ENCODE peak calls at places on chromosomes 5 and 9, in nine cellular contexts. V, F, I, J, O, E, M, Z and K are unnamed samples.

GRCh38 chr5:142644640-142645361 is 41.1 kb downstream of the FGF1 start:
- DNase-seq in V (peak; percentile 80), F (peak; percentile 100), I (no peak), J (no peak), O (peak; percentile 98), E (peak; percentile 99), M (no peak), Z (peak; percentile 99), K (no peak)

GRCh38 chr5:159071382-159071781 is 28.3 kb downstream of the EBF1 start:
- DNase-seq in V (no peak), F (no peak), I (no peak), J (no peak), O (no peak), E (no peak), M (no peak), Z (no peak), K (no peak)

GRCh38 chr9:6758418-6759113 is 793 bp downstream of the KDM4C start:
- DNase-seq in V (peak; percentile 75), F (peak; percentile 32), I (peak; percentile 80), J (peak; percentile 30), O (peak; percentile 55), E (no peak), M (peak; percentile 56), Z (peak; percentile 41), K (peak; percentile 68)

GRCh38 chr9:86573886-86574285 is 219.7 kb upstream of the TUT7 start:
- DNase-seq in V (no peak), F (no peak), I (no peak), J (no peak), O (no peak), E (peak; percentile 82), M (no peak), Z (no peak), K (no peak)

GRCh38 chr5:73902327-73903051 is 276.5 kb downstream of the ARHGEF28 start:
- DNase-seq in V (peak; percentile 72), F (peak; percentile 59), I (peak; percentile 78), J (no peak), O (peak; percentile 81), E (peak; percentile 74), M (no peak), Z (peak; percentile 39), K (no peak)

GRCh38 chr9:5579881-5580280 is 49.0 kb upstream of the RIC1 start:
- DNase-seq in V (no peak), F (no peak), I (peak; percentile 39), J (no peak), O (no peak), E (no peak), M (no peak), Z (no peak), K (no peak)

GRCh38 chr5:138448481-138449398 is 9.9 kb downstream of the REEP2 start:
- DNase-seq in V (no peak), F (peak; percentile 37), I (peak; percentile 15), J (no peak), O (peak; percentile 52), E (peak; percentile 48), M (peak; percentile 12), Z (peak; percentile 44), K (no peak)

GRCh38 chr5:115813719-115814118 is 2.7 kb downstream of the CDO1 start:
- DNase-seq in V (no peak), F (peak; percentile 1), I (no peak), J (no peak), O (no peak), E (no peak), M (no peak), Z (no peak), K (no peak)

GRCh38 chr5:77995793-77996409 is 219.8 kb upstream of the TBCA start:
- DNase-seq in V (no peak), F (no peak), I (no peak), J (no peak), O (no peak), E (no peak), M (no peak), Z (no peak), K (no peak)

GRCh38 chr9:2597483-2597882 is 24.1 kb upstream of the VLDLR start:
- DNase-seq in V (no peak), F (no peak), I (no peak), J (no peak), O (peak; percentile 33), E (peak; percentile 11), M (no peak), Z (no peak), K (no peak)

GRCh38 chr5:138953370-138954256 is 78.5 kb upstream of the LRRTM2 start:
- DNase-seq in V (peak; percentile 67), F (peak; percentile 72), I (no peak), J (no peak), O (peak; percentile 86), E (peak; percentile 66), M (no peak), Z (no peak), K (peak; percentile 56)

GRCh38 chr5:140828402-140828737 is 610 bp downstream of the PCDHA6 start:
- DNase-seq in V (no peak), F (no peak), I (no peak), J (no peak), O (no peak), E (no peak), M (no peak), Z (no peak), K (peak; percentile 43)
- TF ChIP-seq CTCF in V (no peak), F (no peak), I (no peak), J (peak; percentile 37), O (no peak), E (no peak), M (no peak), Z (no peak), K (peak; percentile 5)

DNA sequence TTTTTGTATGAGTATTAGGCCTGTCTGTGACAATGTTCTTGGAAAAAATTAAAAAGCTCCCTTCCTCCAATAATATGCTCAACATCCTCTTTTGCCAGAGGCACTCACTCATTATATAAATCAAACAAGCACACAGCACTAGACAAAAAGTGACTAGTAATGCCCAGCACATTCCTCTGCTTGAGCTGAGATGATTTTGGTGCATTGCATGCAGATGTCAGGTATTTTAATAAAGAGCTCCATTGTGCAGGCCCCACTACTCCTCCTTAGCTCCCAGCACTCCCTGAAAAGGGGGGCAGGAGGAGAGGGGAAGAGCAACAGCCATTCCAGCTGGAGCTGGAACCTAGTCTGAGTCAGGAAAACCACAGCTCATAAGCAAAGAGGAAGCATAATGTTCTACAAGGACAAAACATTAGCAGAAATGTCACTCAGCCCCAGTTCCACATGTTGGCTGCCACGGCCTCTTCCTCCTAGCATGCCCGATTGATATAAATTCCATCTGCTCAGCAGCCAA is 348.5 kb downstream of the BNC2 start:
- DNase-seq in V (peak; percentile 10), F (peak; percentile 99), I (no peak), J (no peak), O (peak; percentile 79), E (peak; percentile 91), M (no peak), Z (peak; percentile 90), K (no peak)
- TF ChIP-seq CTCF in V (no peak), F (no peak), I (no peak), J (no peak), O (no peak), E (no peak), M (no peak), Z (no peak), K (no peak)

DNA sequence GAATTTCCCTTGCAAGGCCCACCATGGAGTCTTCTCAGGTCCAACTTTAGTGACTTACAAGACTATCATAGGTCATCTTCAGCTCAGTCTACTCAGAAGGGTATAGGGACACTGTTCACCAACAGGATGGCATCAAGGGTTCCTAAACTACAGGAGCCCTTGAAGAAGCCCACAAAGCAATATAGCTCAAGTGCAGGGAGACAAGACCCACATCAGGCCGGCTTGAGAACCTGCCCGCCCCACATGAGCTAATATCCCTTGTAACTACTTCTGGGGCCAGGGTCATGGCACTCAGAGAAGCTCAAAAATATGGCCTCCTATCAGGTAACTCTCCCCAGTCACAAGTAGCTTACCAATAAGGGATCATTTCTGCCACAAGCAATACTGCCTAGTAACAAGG is 249.9 kb downstream of the CDK5RAP2 start:
- DNase-seq in V (no peak), F (no peak), I (no peak), J (no peak), O (no peak), E (no peak), M (no peak), Z (no peak), K (no peak)
- TF ChIP-seq CTCF in V (no peak), F (no peak), I (no peak), J (no peak), O (no peak), E (no peak), M (no peak), Z (no peak), K (no peak)

GRCh38 chr9:36867241-36867640 is 166.8 kb downstream of the PAX5 start:
- DNase-seq in V (no peak), F (no peak), I (no peak), J (no peak), O (no peak), E (no peak), M (no peak), Z (no peak), K (no peak)

GRCh38 chr9:36868591-36869282 is 165.3 kb downstream of the PAX5 start:
- DNase-seq in V (no peak), F (no peak), I (no peak), J (no peak), O (no peak), E (no peak), M (no peak), Z (no peak), K (no peak)

GRCh38 chr9:36865731-36866635 is 168.1 kb downstream of the PAX5 start:
- DNase-seq in V (no peak), F (no peak), I (no peak), J (no peak), O (no peak), E (no peak), M (no peak), Z (no peak), K (no peak)

GRCh38 chr9:36867672-36868471 is 166.2 kb downstream of the PAX5 start:
- DNase-seq in V (peak; percentile 76), F (no peak), I (no peak), J (peak; percentile 52), O (no peak), E (no peak), M (no peak), Z (no peak), K (no peak)

DNA sequence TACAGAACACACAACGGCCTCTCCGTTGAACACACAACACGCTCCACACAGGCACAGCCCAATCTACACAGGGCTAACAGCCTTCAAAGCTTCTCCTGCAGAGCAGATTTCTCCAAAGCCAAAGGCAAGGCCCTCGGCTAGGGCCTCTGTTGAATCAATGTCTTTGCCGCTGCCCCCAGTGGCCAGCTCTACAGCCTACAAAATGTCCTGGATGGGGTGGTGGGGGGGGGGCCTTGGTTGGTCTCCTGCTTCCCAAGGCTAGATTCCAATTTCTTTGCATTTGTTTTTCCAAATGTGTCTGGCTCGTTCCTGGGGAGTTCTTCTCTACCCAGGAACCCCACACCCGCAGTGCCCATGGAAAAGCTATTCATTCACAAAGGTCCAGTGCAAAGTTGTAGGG is 167.2 kb downstream of the PAX5 start:
- DNase-seq in V (no peak), F (no peak), I (no peak), J (no peak), O (no peak), E (no peak), M (no peak), Z (no peak), K (no peak)
- TF ChIP-seq CTCF in V (no peak), F (no peak), I (no peak), J (peak; percentile 37), O (peak; percentile 3), E (no peak), M (peak; percentile 12), Z (peak; percentile 43), K (peak; percentile 34)

DNA sequence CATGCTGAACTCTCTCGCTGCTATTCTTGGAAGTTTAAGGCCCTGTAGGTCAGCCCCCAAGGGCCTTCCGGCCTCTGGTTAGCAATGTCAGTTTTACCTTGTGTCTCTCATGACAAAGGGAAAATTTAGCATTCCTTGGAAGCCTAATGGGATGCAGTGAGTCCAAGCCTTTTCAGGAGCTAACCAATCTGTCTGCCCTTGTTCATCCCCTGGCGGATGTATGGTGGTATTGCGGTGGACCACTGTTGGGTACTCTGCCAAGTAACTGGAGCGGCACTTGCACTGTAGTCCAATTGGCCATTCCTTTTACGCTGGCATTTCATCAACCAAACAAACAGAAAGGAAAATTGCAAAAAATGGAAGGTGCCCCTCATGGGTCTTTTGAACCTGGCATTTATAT is 318.4 kb upstream of the NMUR2 start:
- DNase-seq in V (no peak), F (no peak), I (peak; percentile 2), J (no peak), O (no peak), E (no peak), M (peak; percentile 43), Z (no peak), K (no peak)
- TF ChIP-seq CTCF in V (no peak), F (no peak), I (peak; percentile 21), J (no peak), O (no peak), E (no peak), M (peak; percentile 42), Z (no peak), K (no peak)